ENCODE peak calls at places on chromosomes 6 and 20, in five cellular contexts. One of them, this sample, is unnamed.

GRCh38 chr6:83462524-83462923 is 31.7 kb upstream of the ME1 start:
- DNase-seq in thyroid gland: no peak
- DNase-seq in ovary: no peak
- DNase-seq in adrenal gland: no peak
- DNase-seq in GM12878: no peak
- DNase-seq in this sample: no peak

GRCh38 chr6:33313709-33314514 is at the start of gene TAPBP:
- DNase-seq in thyroid gland: peak; percentile 65
- DNase-seq in ovary: peak; percentile 55
- DNase-seq in adrenal gland: peak; percentile 63
- DNase-seq in GM12878: no peak
- DNase-seq in this sample: peak; percentile 56

GRCh38 chr6:170371588-170371987 is 65.0 kb downstream of the FAM120B start:
- DNase-seq in thyroid gland: no peak
- DNase-seq in ovary: no peak
- DNase-seq in adrenal gland: no peak
- DNase-seq in GM12878: no peak
- DNase-seq in this sample: no peak

GRCh38 chr6:138454976-138455706 is 44.2 kb downstream of the NHSL1 start:
- DNase-seq in thyroid gland: no peak
- DNase-seq in ovary: no peak
- DNase-seq in adrenal gland: no peak
- DNase-seq in GM12878: peak; percentile 37
- DNase-seq in this sample: peak; percentile 59

GRCh38 chr6:52227495-52227894 is 16.8 kb downstream of the IL17F start:
- DNase-seq in thyroid gland: no peak
- DNase-seq in ovary: no peak
- DNase-seq in adrenal gland: no peak
- DNase-seq in GM12878: peak; percentile 94
- DNase-seq in this sample: no peak

GRCh38 chr20:10763117-10763516 is 89.3 kb upstream of the JAG1 start:
- DNase-seq in thyroid gland: no peak
- DNase-seq in ovary: no peak
- DNase-seq in adrenal gland: no peak
- DNase-seq in GM12878: no peak
- DNase-seq in this sample: no peak

GRCh38 chr6:137970368-137970767 is 103.3 kb downstream of the TNFAIP3 start:
- DNase-seq in thyroid gland: no peak
- DNase-seq in ovary: no peak
- DNase-seq in adrenal gland: no peak
- DNase-seq in GM12878: no peak
- DNase-seq in this sample: no peak

GRCh38 chr20:21139881-21140566 is 14.1 kb downstream of the KIZ start:
- DNase-seq in thyroid gland: no peak
- DNase-seq in ovary: no peak
- DNase-seq in adrenal gland: no peak
- DNase-seq in GM12878: no peak
- DNase-seq in this sample: no peak

GRCh38 chr20:52192296-52193007 is 873 bp upstream of the ZFP64 start:
- DNase-seq in thyroid gland: no peak
- DNase-seq in ovary: no peak
- DNase-seq in adrenal gland: no peak
- DNase-seq in GM12878: peak; percentile 35
- DNase-seq in this sample: peak; percentile 27

GRCh38 chr6:599946-600448 is 56.9 kb downstream of the HUS1B start:
- DNase-seq in thyroid gland: no peak
- DNase-seq in ovary: no peak
- DNase-seq in adrenal gland: no peak
- DNase-seq in GM12878: no peak
- DNase-seq in this sample: no peak

GRCh38 chr6:159800141-159800865 is at the start of gene PNLDC1:
- DNase-seq in thyroid gland: no peak
- DNase-seq in ovary: no peak
- DNase-seq in adrenal gland: no peak
- DNase-seq in GM12878: no peak
- DNase-seq in this sample: no peak

GRCh38 chr6:106751501-106752252 is 122.3 kb downstream of the QRSL1 start:
- DNase-seq in thyroid gland: peak; percentile 52
- DNase-seq in ovary: no peak
- DNase-seq in adrenal gland: no peak
- DNase-seq in GM12878: no peak
- DNase-seq in this sample: peak; percentile 90

GRCh38 chr6:120198033-120198432 is 848.5 kb upstream of the MAN1A1 start:
- DNase-seq in thyroid gland: no peak
- DNase-seq in ovary: no peak
- DNase-seq in adrenal gland: peak; percentile 64
- DNase-seq in GM12878: no peak
- DNase-seq in this sample: no peak

GRCh38 chr6:84798257-84798656 is 33.9 kb upstream of the TBX18 start:
- DNase-seq in thyroid gland: no peak
- DNase-seq in ovary: no peak
- DNase-seq in adrenal gland: no peak
- DNase-seq in GM12878: no peak
- DNase-seq in this sample: no peak

GRCh38 chr6:132491303-132491702 is 21.6 kb downstream of the STX7 start:
- DNase-seq in thyroid gland: no peak
- DNase-seq in ovary: no peak
- DNase-seq in adrenal gland: no peak
- DNase-seq in GM12878: no peak
- DNase-seq in this sample: peak; percentile 21

GRCh38 chr6:33197431-33198048 is 2.9 kb downstream of the RXRB start:
- DNase-seq in thyroid gland: peak; percentile 62
- DNase-seq in ovary: no peak
- DNase-seq in adrenal gland: no peak
- DNase-seq in GM12878: no peak
- DNase-seq in this sample: peak; percentile 69

GRCh38 chr20:2132461-2132901 is 30.9 kb downstream of the STK35 start:
- DNase-seq in thyroid gland: no peak
- DNase-seq in ovary: no peak
- DNase-seq in adrenal gland: no peak
- DNase-seq in GM12878: no peak
- DNase-seq in this sample: no peak

GRCh38 chr20:62367483-62368302 is 581 bp upstream of the LAMA5 start:
- DNase-seq in thyroid gland: peak; percentile 72
- DNase-seq in ovary: no peak
- DNase-seq in adrenal gland: no peak
- DNase-seq in GM12878: no peak
- DNase-seq in this sample: peak; percentile 55

GRCh38 chr20:34983995-34984735 is 28.5 kb downstream of the MYH7B start:
- DNase-seq in thyroid gland: no peak
- DNase-seq in ovary: no peak
- DNase-seq in adrenal gland: no peak
- DNase-seq in GM12878: no peak
- DNase-seq in this sample: no peak

GRCh38 chr6:659716-660581 is 3.0 kb upstream of the HUS1B start:
- DNase-seq in thyroid gland: no peak
- DNase-seq in ovary: no peak
- DNase-seq in adrenal gland: no peak
- DNase-seq in GM12878: no peak
- DNase-seq in this sample: no peak

GRCh38 chr6:162177733-162178132 is 549.8 kb downstream of the PRKN start:
- DNase-seq in thyroid gland: peak; percentile 16
- DNase-seq in ovary: no peak
- DNase-seq in adrenal gland: no peak
- DNase-seq in GM12878: no peak
- DNase-seq in this sample: peak; percentile 23

GRCh38 chr6:82711105-82711829 is 347.6 kb downstream of the TPBG start:
- DNase-seq in thyroid gland: no peak
- DNase-seq in ovary: no peak
- DNase-seq in adrenal gland: no peak
- DNase-seq in GM12878: no peak
- DNase-seq in this sample: no peak

GRCh38 chr20:45843506-45843905 is 9.9 kb downstream of the SNX21 start:
- DNase-seq in thyroid gland: no peak
- DNase-seq in ovary: no peak
- DNase-seq in adrenal gland: no peak
- DNase-seq in GM12878: no peak
- DNase-seq in this sample: no peak

GRCh38 chr20:44166477-44166876 is 20.5 kb downstream of the JPH2 start:
- DNase-seq in thyroid gland: no peak
- DNase-seq in ovary: no peak
- DNase-seq in adrenal gland: no peak
- DNase-seq in GM12878: no peak
- DNase-seq in this sample: no peak

GRCh38 chr20:50152394-50153152 is 950 bp downstream of the PEDS1 start:
- DNase-seq in thyroid gland: peak; percentile 71
- DNase-seq in ovary: no peak
- DNase-seq in adrenal gland: no peak
- DNase-seq in GM12878: no peak
- DNase-seq in this sample: peak; percentile 48

GRCh38 chr20:50151034-50151743 is 2.3 kb downstream of the PEDS1 start:
- DNase-seq in thyroid gland: peak; percentile 83
- DNase-seq in ovary: no peak
- DNase-seq in adrenal gland: no peak
- DNase-seq in GM12878: no peak
- DNase-seq in this sample: peak; percentile 57

GRCh38 chr20:50153153-50153499 is 397 bp downstream of the PEDS1 start:
- DNase-seq in thyroid gland: no peak
- DNase-seq in ovary: no peak
- DNase-seq in adrenal gland: no peak
- DNase-seq in GM12878: no peak
- DNase-seq in this sample: no peak

GRCh38 chr20:50149481-50150254 is 3.9 kb downstream of the PEDS1 start:
- DNase-seq in thyroid gland: no peak
- DNase-seq in ovary: no peak
- DNase-seq in adrenal gland: no peak
- DNase-seq in GM12878: no peak
- DNase-seq in this sample: peak; percentile 75

GRCh38 chr20:50153500-50154377 is at the start of gene PEDS1:
- DNase-seq in thyroid gland: peak; percentile 91
- DNase-seq in ovary: peak; percentile 90
- DNase-seq in adrenal gland: peak; percentile 91
- DNase-seq in GM12878: peak; percentile 45
- DNase-seq in this sample: peak; percentile 93
- TF ChIP-seq POLR2A in thyroid gland: peak; percentile 93
- TF ChIP-seq POLR2A in ovary: peak; percentile 65
- TF ChIP-seq POLR2A in adrenal gland: peak; percentile 95
- TF ChIP-seq POLR2A in GM12878: peak; percentile 94
- TF ChIP-seq POLR2A in this sample: peak; percentile 82

GRCh38 chr6:7053125-7053784 is 54.5 kb upstream of the RREB1 start:
- DNase-seq in thyroid gland: peak; percentile 78
- DNase-seq in ovary: no peak
- DNase-seq in adrenal gland: no peak
- DNase-seq in GM12878: no peak
- DNase-seq in this sample: no peak
- H3K4me3 ChIP-seq in thyroid gland: no peak overlapping the region
- H3K4me3 ChIP-seq in ovary: no peak overlapping the region
- H3K4me3 ChIP-seq in adrenal gland: peak overlapping the region; percentile 75
- H3K4me3 ChIP-seq in GM12878: no peak overlapping the region
- H3K4me3 ChIP-seq in this sample: no peak overlapping the region

GRCh38 chr20:53806683-53807401 is 213.2 kb upstream of the ZNF217 start:
- DNase-seq in thyroid gland: peak; percentile 22
- DNase-seq in ovary: no peak
- DNase-seq in adrenal gland: no peak
- DNase-seq in GM12878: no peak
- DNase-seq in this sample: no peak

GRCh38 chr20:53803492-53804155 is 210.0 kb upstream of the ZNF217 start:
- DNase-seq in thyroid gland: no peak
- DNase-seq in ovary: no peak
- DNase-seq in adrenal gland: no peak
- DNase-seq in GM12878: no peak
- DNase-seq in this sample: no peak

GRCh38 chr20:53804920-53805894 is 211.6 kb upstream of the ZNF217 start:
- DNase-seq in thyroid gland: no peak
- DNase-seq in ovary: no peak
- DNase-seq in adrenal gland: no peak
- DNase-seq in GM12878: no peak
- DNase-seq in this sample: no peak

GRCh38 chr20:53808733-53809132 is 215.1 kb upstream of the ZNF217 start:
- DNase-seq in thyroid gland: no peak
- DNase-seq in ovary: no peak
- DNase-seq in adrenal gland: no peak
- DNase-seq in GM12878: no peak
- DNase-seq in this sample: no peak

DNA sequence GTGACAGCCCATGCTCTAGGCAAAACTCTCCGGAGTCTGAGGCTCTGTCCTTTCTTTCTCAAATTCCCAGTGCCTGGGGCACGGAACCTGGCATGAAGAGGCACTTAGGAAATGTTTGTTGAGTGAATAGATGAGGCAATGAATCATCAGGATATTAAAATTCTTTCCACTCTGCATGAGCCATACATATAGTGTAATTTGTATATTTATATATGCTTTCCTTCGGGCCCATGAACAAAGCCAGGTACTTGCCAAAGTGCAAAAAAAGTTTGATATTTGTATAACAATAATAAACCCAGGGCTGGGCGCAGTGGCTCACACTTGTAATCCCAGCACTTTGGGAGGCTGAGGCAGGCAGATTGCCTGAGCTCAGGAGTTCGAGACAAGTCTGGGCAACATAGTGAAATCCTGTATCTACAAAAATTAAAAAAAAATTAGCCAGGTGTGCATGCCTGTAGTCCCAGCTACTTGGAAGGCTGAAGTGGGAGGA is 212.3 kb upstream of the ZNF217 start:
- DNase-seq in thyroid gland: no peak
- DNase-seq in ovary: no peak
- DNase-seq in adrenal gland: no peak
- DNase-seq in GM12878: no peak
- DNase-seq in this sample: no peak
- H3K4me1 ChIP-seq in thyroid gland: no peaks in the 10 kb centered on the region
- H3K4me1 ChIP-seq in ovary: no peaks in the 10 kb centered on the region
- H3K4me1 ChIP-seq in adrenal gland: no peaks in the 10 kb centered on the region
- H3K4me1 ChIP-seq in GM12878: no peaks in the 10 kb centered on the region
- H3K4me1 ChIP-seq in this sample: peaks cover 4% of the 10 kb centered on the region

GRCh38 chr6:31587791-31588777 is 2.0 kb downstream of the LST1 start:
- DNase-seq in thyroid gland: no peak
- DNase-seq in ovary: no peak
- DNase-seq in adrenal gland: no peak
- DNase-seq in GM12878: no peak
- DNase-seq in this sample: no peak

GRCh38 chr6:31588871-31589650 is 3.0 kb downstream of the LST1 start:
- DNase-seq in thyroid gland: no peak
- DNase-seq in ovary: no peak
- DNase-seq in adrenal gland: no peak
- DNase-seq in GM12878: no peak
- DNase-seq in this sample: no peak

GRCh38 chr6:31586013-31586412 is at the start of gene LST1:
- DNase-seq in thyroid gland: no peak
- DNase-seq in ovary: no peak
- DNase-seq in adrenal gland: no peak
- DNase-seq in GM12878: no peak
- DNase-seq in this sample: no peak

GRCh38 chr6:31585531-31585930 is 546 bp upstream of the LST1 start:
- DNase-seq in thyroid gland: no peak
- DNase-seq in ovary: no peak
- DNase-seq in adrenal gland: no peak
- DNase-seq in GM12878: no peak
- DNase-seq in this sample: no peak

DNA sequence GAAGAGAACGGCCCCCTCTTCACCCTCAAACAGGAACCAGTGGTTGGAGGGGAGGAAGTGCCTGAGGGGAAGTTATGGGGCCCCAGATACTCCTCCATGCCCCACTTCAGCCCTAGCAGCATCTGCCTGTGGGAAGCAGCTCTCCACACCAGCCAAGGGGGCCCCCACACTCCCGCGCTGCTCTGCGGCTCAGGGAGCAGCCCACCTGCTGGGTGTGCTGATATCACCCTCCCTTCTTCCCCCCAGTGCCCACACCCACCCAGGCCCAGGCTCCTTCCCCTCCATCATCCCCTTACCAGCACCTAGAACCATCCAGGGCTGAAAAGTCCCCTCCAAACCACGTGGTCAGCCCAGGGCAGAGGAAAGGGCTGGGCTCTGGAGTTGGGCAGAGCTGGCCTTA is 519 bp downstream of the LST1 start:
- DNase-seq in thyroid gland: no peak
- DNase-seq in ovary: no peak
- DNase-seq in adrenal gland: no peak
- DNase-seq in GM12878: no peak
- DNase-seq in this sample: peak; percentile 32
- TF ChIP-seq POLR2A in thyroid gland: no peak
- TF ChIP-seq POLR2A in ovary: no peak
- TF ChIP-seq POLR2A in adrenal gland: no peak
- TF ChIP-seq POLR2A in GM12878: peak; percentile 64
- TF ChIP-seq POLR2A in this sample: no peak